ENCODE peak calls at places on chromosome 19, in ten cellular contexts. One of them, this sample, is unnamed.

GRCh38 chr19:35764432-35765315 is 6.7 kb downstream of the PROSER3 start:
- DNase-seq in heart left ventricle: no peak
- DNase-seq in A549: no peak
- DNase-seq in IMR-90: no peak
- DNase-seq in tibial nerve: no peak
- DNase-seq in endothelial cell of umbilical vein: no peak
- DNase-seq in NB4: no peak
- DNase-seq in right lobe of liver: peak; percentile 44
- DNase-seq in body of pancreas: no peak
- DNase-seq in esophagus squamous epithelium: no peak
- DNase-seq in this sample: no peak

GRCh38 chr19:55319786-55320185 is 5.4 kb downstream of the TMEM150B start:
- DNase-seq in heart left ventricle: no peak
- DNase-seq in A549: no peak
- DNase-seq in IMR-90: peak; percentile 28
- DNase-seq in tibial nerve: no peak
- DNase-seq in endothelial cell of umbilical vein: peak; percentile 22
- DNase-seq in NB4: no peak
- DNase-seq in right lobe of liver: no peak
- DNase-seq in body of pancreas: no peak
- DNase-seq in esophagus squamous epithelium: no peak
- DNase-seq in this sample: no peak

GRCh38 chr19:39524495-39524894 is 8.2 kb downstream of the EID2B start:
- DNase-seq in heart left ventricle: no peak
- DNase-seq in A549: no peak
- DNase-seq in IMR-90: no peak
- DNase-seq in tibial nerve: no peak
- DNase-seq in endothelial cell of umbilical vein: no peak
- DNase-seq in NB4: no peak
- DNase-seq in right lobe of liver: no peak
- DNase-seq in body of pancreas: no peak
- DNase-seq in esophagus squamous epithelium: no peak
- DNase-seq in this sample: no peak

GRCh38 chr19:58364127-58364526 is 1.6 kb upstream of the ZNF497 start:
- DNase-seq in heart left ventricle: no peak
- DNase-seq in A549: no peak
- DNase-seq in IMR-90: no peak
- DNase-seq in tibial nerve: no peak
- DNase-seq in endothelial cell of umbilical vein: no peak
- DNase-seq in NB4: peak; percentile 89
- DNase-seq in right lobe of liver: no peak
- DNase-seq in body of pancreas: no peak
- DNase-seq in esophagus squamous epithelium: no peak
- DNase-seq in this sample: no peak

GRCh38 chr19:53394522-53394973 is 401 bp upstream of the ZNF765 start:
- DNase-seq in heart left ventricle: peak; percentile 82
- DNase-seq in A549: no peak
- DNase-seq in IMR-90: peak; percentile 61
- DNase-seq in tibial nerve: no peak
- DNase-seq in endothelial cell of umbilical vein: no peak
- DNase-seq in NB4: peak; percentile 6
- DNase-seq in right lobe of liver: peak; percentile 58
- DNase-seq in body of pancreas: peak; percentile 50
- DNase-seq in esophagus squamous epithelium: no peak
- DNase-seq in this sample: peak; percentile 21

GRCh38 chr19:3860499-3860898 is 8.3 kb downstream of the ZFR2 start:
- DNase-seq in heart left ventricle: no peak
- DNase-seq in A549: no peak
- DNase-seq in IMR-90: no peak
- DNase-seq in tibial nerve: no peak
- DNase-seq in endothelial cell of umbilical vein: no peak
- DNase-seq in NB4: no peak
- DNase-seq in right lobe of liver: no peak
- DNase-seq in body of pancreas: no peak
- DNase-seq in esophagus squamous epithelium: no peak
- DNase-seq in this sample: no peak

GRCh38 chr19:42134671-42135070 is 2.4 kb upstream of the POU2F2 start:
- DNase-seq in heart left ventricle: no peak
- DNase-seq in A549: no peak
- DNase-seq in IMR-90: no peak
- DNase-seq in tibial nerve: no peak
- DNase-seq in endothelial cell of umbilical vein: no peak
- DNase-seq in NB4: no peak
- DNase-seq in right lobe of liver: no peak
- DNase-seq in body of pancreas: no peak
- DNase-seq in esophagus squamous epithelium: no peak
- DNase-seq in this sample: no peak

GRCh38 chr19:4368128-4368820 is 24.9 kb downstream of the MPND start:
- DNase-seq in heart left ventricle: no peak
- DNase-seq in A549: no peak
- DNase-seq in IMR-90: peak; percentile 36
- DNase-seq in tibial nerve: no peak
- DNase-seq in endothelial cell of umbilical vein: peak; percentile 34
- DNase-seq in NB4: no peak
- DNase-seq in right lobe of liver: no peak
- DNase-seq in body of pancreas: no peak
- DNase-seq in esophagus squamous epithelium: no peak
- DNase-seq in this sample: peak; percentile 88

GRCh38 chr19:4067396-4068057 is 828 bp upstream of the ZBTB7A start:
- DNase-seq in heart left ventricle: no peak
- DNase-seq in A549: no peak
- DNase-seq in IMR-90: no peak
- DNase-seq in tibial nerve: no peak
- DNase-seq in endothelial cell of umbilical vein: peak; percentile 39
- DNase-seq in NB4: peak; percentile 67
- DNase-seq in right lobe of liver: no peak
- DNase-seq in body of pancreas: no peak
- DNase-seq in esophagus squamous epithelium: no peak
- DNase-seq in this sample: no peak

GRCh38 chr19:52823676-52824075 is 2.2 kb upstream of the ZNF28 start:
- DNase-seq in heart left ventricle: no peak
- DNase-seq in A549: no peak
- DNase-seq in IMR-90: no peak
- DNase-seq in tibial nerve: no peak
- DNase-seq in endothelial cell of umbilical vein: no peak
- DNase-seq in NB4: no peak
- DNase-seq in right lobe of liver: no peak
- DNase-seq in body of pancreas: no peak
- DNase-seq in esophagus squamous epithelium: no peak
- DNase-seq in this sample: no peak

DNA sequence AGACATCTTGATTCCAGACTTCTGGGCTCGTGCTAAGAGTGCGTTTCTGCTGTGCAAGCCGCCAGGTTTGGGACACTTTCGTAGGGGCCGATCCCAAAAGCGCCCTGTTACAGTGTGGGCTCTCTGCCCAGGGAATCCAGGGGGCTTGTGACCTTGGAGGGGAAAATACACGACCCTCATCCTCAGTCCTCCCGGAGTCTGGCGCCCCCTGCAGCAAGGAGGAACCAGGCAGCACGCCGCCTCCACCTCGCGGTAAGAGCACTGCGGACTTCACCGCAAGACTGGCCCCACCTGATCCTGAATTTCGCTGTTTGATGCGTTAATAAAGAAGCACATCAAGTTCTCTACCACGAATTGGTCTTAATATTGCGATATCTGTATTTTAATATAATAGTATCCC is 5.2 kb downstream of the POLRMT start:
- DNase-seq in heart left ventricle: no peak
- DNase-seq in A549: no peak
- DNase-seq in IMR-90: no peak
- DNase-seq in tibial nerve: no peak
- DNase-seq in endothelial cell of umbilical vein: no peak
- DNase-seq in NB4: peak; percentile 30
- DNase-seq in right lobe of liver: no peak
- DNase-seq in body of pancreas: no peak
- DNase-seq in esophagus squamous epithelium: no peak
- DNase-seq in this sample: no peak
- TF ChIP-seq CTCF in heart left ventricle: no peak
- TF ChIP-seq CTCF in A549: peak; percentile 23
- TF ChIP-seq CTCF in IMR-90: peak; percentile 31
- TF ChIP-seq CTCF in tibial nerve: no peak
- TF ChIP-seq CTCF in endothelial cell of umbilical vein: peak; percentile 8
- TF ChIP-seq CTCF in NB4: no peak
- TF ChIP-seq CTCF in right lobe of liver: no peak
- TF ChIP-seq CTCF in body of pancreas: no peak
- TF ChIP-seq CTCF in esophagus squamous epithelium: peak; percentile 22
- TF ChIP-seq CTCF in this sample: no peak

GRCh38 chr19:12938536-12939291 is at the start of gene CALR:
- DNase-seq in heart left ventricle: no peak
- DNase-seq in A549: peak; percentile 37
- DNase-seq in IMR-90: no peak
- DNase-seq in tibial nerve: no peak
- DNase-seq in endothelial cell of umbilical vein: peak; percentile 45
- DNase-seq in NB4: peak; percentile 67
- DNase-seq in right lobe of liver: no peak
- DNase-seq in body of pancreas: peak; percentile 52
- DNase-seq in esophagus squamous epithelium: no peak
- DNase-seq in this sample: no peak
- TF ChIP-seq POLR2A in heart left ventricle: peak; percentile 100
- TF ChIP-seq POLR2A in A549: peak; percentile 93
- TF ChIP-seq POLR2A in IMR-90: peak; percentile 100
- TF ChIP-seq POLR2A in tibial nerve: peak; percentile 100
- TF ChIP-seq POLR2A in endothelial cell of umbilical vein: peak; percentile 99
- TF ChIP-seq POLR2A in NB4: peak; percentile 98
- TF ChIP-seq POLR2A in right lobe of liver: peak; percentile 100
- TF ChIP-seq POLR2A in body of pancreas: peak; percentile 100
- TF ChIP-seq POLR2A in esophagus squamous epithelium: peak; percentile 100
- TF ChIP-seq POLR2A in this sample: no peak

GRCh38 chr19:33429891-33430673 is 56.6 kb downstream of the CEBPG start:
- DNase-seq in heart left ventricle: no peak
- DNase-seq in A549: no peak
- DNase-seq in IMR-90: no peak
- DNase-seq in tibial nerve: no peak
- DNase-seq in endothelial cell of umbilical vein: no peak
- DNase-seq in NB4: no peak
- DNase-seq in right lobe of liver: peak; percentile 39
- DNase-seq in body of pancreas: no peak
- DNase-seq in esophagus squamous epithelium: no peak
- DNase-seq in this sample: no peak

GRCh38 chr19:33432408-33433170 is 59.1 kb downstream of the CEBPG start:
- DNase-seq in heart left ventricle: no peak
- DNase-seq in A549: no peak
- DNase-seq in IMR-90: no peak
- DNase-seq in tibial nerve: no peak
- DNase-seq in endothelial cell of umbilical vein: no peak
- DNase-seq in NB4: no peak
- DNase-seq in right lobe of liver: peak; percentile 29
- DNase-seq in body of pancreas: no peak
- DNase-seq in esophagus squamous epithelium: no peak
- DNase-seq in this sample: no peak

GRCh38 chr19:33430674-33431277 is 57.3 kb downstream of the CEBPG start:
- DNase-seq in heart left ventricle: peak; percentile 82
- DNase-seq in A549: peak; percentile 80
- DNase-seq in IMR-90: peak; percentile 61
- DNase-seq in tibial nerve: peak; percentile 37
- DNase-seq in endothelial cell of umbilical vein: peak; percentile 65
- DNase-seq in NB4: peak; percentile 63
- DNase-seq in right lobe of liver: peak; percentile 71
- DNase-seq in body of pancreas: peak; percentile 74
- DNase-seq in esophagus squamous epithelium: no peak
- DNase-seq in this sample: peak; percentile 55

GRCh38 chr19:33434090-33434885 is 60.8 kb downstream of the CEBPG start:
- DNase-seq in heart left ventricle: peak; percentile 39
- DNase-seq in A549: no peak
- DNase-seq in IMR-90: no peak
- DNase-seq in tibial nerve: no peak
- DNase-seq in endothelial cell of umbilical vein: no peak
- DNase-seq in NB4: no peak
- DNase-seq in right lobe of liver: peak; percentile 38
- DNase-seq in body of pancreas: no peak
- DNase-seq in esophagus squamous epithelium: no peak
- DNase-seq in this sample: no peak

DNA sequence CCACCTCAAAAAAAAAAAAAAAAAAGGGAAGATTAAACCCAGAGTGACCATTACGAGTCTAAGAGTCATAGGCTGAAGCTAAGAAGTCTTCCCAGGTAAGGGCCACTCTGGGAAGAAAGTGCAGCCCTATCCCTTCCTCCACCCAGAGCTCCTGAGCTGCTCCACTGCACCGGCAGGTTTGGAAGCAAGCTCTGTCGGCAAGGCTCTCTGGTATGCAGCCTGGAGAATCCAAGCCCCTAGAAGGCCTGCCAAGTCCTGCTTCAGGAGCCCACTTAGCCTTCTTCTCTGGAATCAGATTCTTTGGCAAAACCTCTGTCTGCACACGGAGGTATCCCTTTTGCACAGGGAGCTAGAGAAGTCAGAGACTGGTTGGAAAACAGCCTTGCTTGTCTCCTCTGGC is 58.5 kb downstream of the CEBPG start:
- DNase-seq in heart left ventricle: no peak
- DNase-seq in A549: no peak
- DNase-seq in IMR-90: no peak
- DNase-seq in tibial nerve: no peak
- DNase-seq in endothelial cell of umbilical vein: no peak
- DNase-seq in NB4: no peak
- DNase-seq in right lobe of liver: peak; percentile 6
- DNase-seq in body of pancreas: no peak
- DNase-seq in esophagus squamous epithelium: no peak
- DNase-seq in this sample: no peak
- H3K4me3 ChIP-seq in heart left ventricle: no peak overlapping the region
- H3K4me3 ChIP-seq in A549: no peak overlapping the region
- H3K4me3 ChIP-seq in IMR-90: no peak overlapping the region
- H3K4me3 ChIP-seq in tibial nerve: no peak overlapping the region
- H3K4me3 ChIP-seq in endothelial cell of umbilical vein: no peak overlapping the region
- H3K4me3 ChIP-seq in NB4: no peak overlapping the region
- H3K4me3 ChIP-seq in right lobe of liver: no peak overlapping the region
- H3K4me3 ChIP-seq in body of pancreas: no peak overlapping the region
- H3K4me3 ChIP-seq in esophagus squamous epithelium: no peak overlapping the region
- H3K4me3 ChIP-seq in this sample: no peak overlapping the region

DNA sequence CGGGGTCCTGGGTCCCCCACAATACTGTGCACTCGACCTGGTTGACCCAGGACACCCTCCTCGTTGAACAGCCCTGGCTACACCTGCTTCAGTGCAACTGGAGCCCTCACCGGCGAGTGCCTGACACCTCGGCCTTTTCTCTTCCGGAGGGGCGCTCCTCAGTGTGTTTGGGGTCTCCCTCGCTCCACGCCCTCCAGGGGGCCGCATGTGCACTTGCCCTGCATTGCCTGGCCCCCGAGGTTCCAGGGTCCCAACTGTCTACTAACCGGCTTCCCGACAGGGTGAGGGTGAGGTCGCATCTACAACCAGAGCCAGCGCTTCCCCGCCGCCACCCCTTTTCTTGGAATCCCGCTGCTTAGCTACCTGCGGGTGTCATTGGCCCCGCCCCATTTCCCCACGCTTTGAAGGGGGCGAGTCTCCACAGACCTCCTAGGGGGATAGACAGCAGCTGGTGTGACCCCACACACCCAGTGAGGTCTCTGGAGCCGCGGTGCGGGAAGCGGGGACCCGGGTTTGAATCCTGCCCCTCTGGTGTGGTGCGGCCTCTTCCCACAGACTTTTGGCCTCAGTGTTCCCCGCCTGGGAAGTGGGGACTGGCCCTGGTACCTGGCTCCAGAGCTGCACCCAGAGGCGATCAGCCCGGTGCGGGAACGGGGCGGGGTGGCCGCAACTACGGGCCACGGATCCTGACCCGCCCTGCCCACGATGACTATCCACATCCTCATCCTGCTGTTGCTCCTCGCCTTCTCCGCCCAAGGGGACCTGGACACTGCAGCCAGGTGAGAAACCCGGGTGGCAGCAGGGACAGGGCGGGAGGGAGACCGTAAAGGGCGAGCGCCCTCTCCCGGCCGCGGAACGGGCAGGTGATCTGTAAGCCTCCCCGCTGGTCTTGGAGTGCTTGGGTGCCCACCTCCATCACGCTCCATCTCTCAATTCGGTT is at the start of gene ADM5:
- DNase-seq in heart left ventricle: no peak
- DNase-seq in A549: no peak
- DNase-seq in IMR-90: no peak
- DNase-seq in tibial nerve: no peak
- DNase-seq in endothelial cell of umbilical vein: peak; percentile 54
- DNase-seq in NB4: peak; percentile 21
- DNase-seq in right lobe of liver: no peak
- DNase-seq in body of pancreas: peak; percentile 77
- DNase-seq in esophagus squamous epithelium: no peak
- DNase-seq in this sample: no peak
- TF ChIP-seq CTCF in heart left ventricle: peak; percentile 33
- TF ChIP-seq CTCF in A549: no peak
- TF ChIP-seq CTCF in IMR-90: peak; percentile 40
- TF ChIP-seq CTCF in tibial nerve: peak; percentile 25
- TF ChIP-seq CTCF in endothelial cell of umbilical vein: peak; percentile 55
- TF ChIP-seq CTCF in NB4: no peak
- TF ChIP-seq CTCF in right lobe of liver: peak; percentile 56
- TF ChIP-seq CTCF in body of pancreas: peak; percentile 64
- TF ChIP-seq CTCF in esophagus squamous epithelium: peak; percentile 68
- TF ChIP-seq CTCF in this sample: no peak

This sample was measured in lower leg skin.